ENCODE peak calls at places on chromosome 20, in eight cellular contexts. B is neural progenitor cell, Y is pancreas, E is MM.1S, N is colonic mucosa, D is upper lobe of right lung, H is RWPE2, S is transverse colon. A is an unnamed sample.
A peak's percentile ranks its signal among the peaks of the same experiment; 100 is the strongest.

GRCh38 chr20:63974402-63975200 is 4.8 kb downstream of the SAMD10 start:
- DNase-seq in D (peak; percentile 64), Y (peak; percentile 28), H (peak; percentile 87), E (no peak), N (no peak), S (no peak), B (no peak), A (no peak)

GRCh38 chr20:1508576-1508975 is 17.4 kb upstream of the SIRPB2 start:
- DNase-seq in D (no peak), N (no peak), B (no peak), E (no peak), Y (no peak), S (no peak), H (no peak), A (no peak)

GRCh38 chr20:39112196-39112743 is 150.1 kb downstream of the DHX35 start:
- DNase-seq in Y (peak; percentile 28), S (peak; percentile 19), H (no peak), N (no peak), B (peak; percentile 89), D (no peak), E (peak; percentile 35), A (no peak)

GRCh38 chr20:23190557-23190956 is 104.4 kb upstream of the CD93 start:
- DNase-seq in S (no peak), H (no peak), E (no peak), Y (no peak), B (no peak), D (no peak), N (no peak), A (no peak)

GRCh38 chr20:36010081-36010480 is 41.7 kb downstream of the CNBD2 start:
- DNase-seq in E (no peak), Y (no peak), S (no peak), B (peak; percentile 46), D (no peak), N (no peak), H (no peak), A (no peak)

GRCh38 chr20:57714409-57715267 is 4.8 kb upstream of the PMEPA1 start:
- DNase-seq in N (no peak), H (no peak), D (no peak), Y (no peak), B (no peak), S (no peak), E (no peak), A (no peak)

GRCh38 chr20:8454137-8454712 is 322.2 kb downstream of the PLCB1 start:
- DNase-seq in D (no peak), S (no peak), N (no peak), E (no peak), Y (no peak), H (no peak), B (peak; percentile 29), A (no peak)

GRCh38 chr20:56414842-56415765 is 3.0 kb downstream of the CASS4 start:
- DNase-seq in N (no peak), D (no peak), E (no peak), H (no peak), B (no peak), Y (no peak), S (no peak), A (no peak)

GRCh38 chr20:51969191-51969590 is 166.9 kb upstream of the SALL4 start:
- DNase-seq in N (no peak), D (no peak), B (no peak), Y (no peak), E (no peak), H (no peak), S (no peak), A (no peak)

GRCh38 chr20:36175475-36175995 is 21.0 kb downstream of the EPB41L1 start:
- DNase-seq in D (no peak), E (no peak), N (no peak), B (no peak), Y (no peak), S (no peak), H (no peak), A (no peak)

GRCh38 chr20:8152183-8152582 is 20.1 kb downstream of the PLCB1 start:
- DNase-seq in D (no peak), Y (no peak), B (no peak), E (no peak), S (no peak), N (no peak), H (no peak), A (no peak)

DNA sequence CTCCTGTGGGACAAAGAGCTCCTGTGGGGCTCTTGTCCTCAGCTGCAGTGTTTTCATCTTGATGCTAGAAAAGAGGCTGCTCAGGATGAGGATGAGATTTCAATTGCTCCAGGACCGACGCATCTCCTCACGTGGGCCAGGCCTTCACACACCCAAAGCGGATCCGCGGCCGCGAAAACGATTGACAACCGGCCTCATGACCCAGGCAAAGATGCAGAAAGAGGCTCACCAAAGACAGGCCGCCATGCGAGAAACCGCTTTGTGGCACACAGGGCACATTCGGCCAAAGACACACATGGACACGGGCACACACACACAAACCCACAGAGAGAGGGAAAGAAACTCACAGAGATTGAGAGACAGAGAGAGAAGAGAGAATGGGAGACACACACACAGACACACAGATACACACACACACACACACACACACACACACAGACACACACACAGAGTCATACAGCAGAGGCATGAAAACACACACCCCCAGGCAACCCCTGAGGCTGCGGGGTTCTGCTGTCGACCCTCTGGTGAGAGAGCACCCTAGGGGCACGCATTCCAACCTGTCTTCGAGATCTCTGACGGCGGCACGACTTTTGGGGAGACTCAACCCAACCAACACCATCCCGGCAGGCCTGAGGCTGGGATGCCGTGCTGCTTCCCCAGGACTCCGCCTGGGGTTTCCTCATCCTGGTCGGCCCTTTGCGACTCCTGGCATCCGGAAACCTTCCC is 168.5 kb upstream of the ZNF337 start:
- DNase-seq in H (no peak), N (no peak), E (no peak), Y (no peak), D (no peak), B (no peak), S (no peak), A (no peak)
- H3K4me3 ChIP-seq in H (peak overlapping the region; percentile 4), N (no peak overlapping the region), E (peak overlapping the region; percentile 61), Y (peak overlapping the region; percentile 34), D (peak overlapping the region; percentile 39), B (peak overlapping the region; percentile 38), S (peak overlapping the region; percentile 4), A (no peak overlapping the region)

GRCh38 chr20:13455713-13456112 is 183.0 kb downstream of the TASP1 start:
- DNase-seq in N (no peak), H (no peak), D (no peak), Y (no peak), B (no peak), S (no peak), E (no peak), A (no peak)

GRCh38 chr20:13453367-13453766 is 185.4 kb downstream of the TASP1 start:
- DNase-seq in E (no peak), N (no peak), H (no peak), S (no peak), B (no peak), Y (no peak), D (no peak), A (no peak)

GRCh38 chr20:13457487-13457886 is 181.2 kb downstream of the TASP1 start:
- DNase-seq in D (no peak), N (no peak), B (no peak), E (no peak), Y (no peak), S (no peak), H (no peak), A (no peak)

GRCh38 chr20:13462091-13462490 is 176.6 kb downstream of the TASP1 start:
- DNase-seq in E (no peak), B (no peak), N (no peak), D (no peak), H (no peak), Y (no peak), S (no peak), A (no peak)

GRCh38 chr20:13458860-13459451 is 179.8 kb downstream of the TASP1 start:
- DNase-seq in Y (no peak), B (peak; percentile 58), H (no peak), N (peak; percentile 22), S (peak; percentile 18), D (no peak), E (peak; percentile 10), A (no peak)
- TF ChIP-seq CTCF in Y (peak; percentile 55), B (peak; percentile 82), H (peak; percentile 90), N (peak; percentile 67), S (peak; percentile 67), D (peak; percentile 72), E (peak; percentile 72), A (peak; percentile 95)

GRCh38 chr20:13221313-13221672 is 219 bp downstream of the ISM1 start:
- DNase-seq in E (no peak), H (no peak), D (no peak), B (no peak), N (no peak), S (no peak), Y (no peak), A (no peak)

GRCh38 chr20:13220857-13221297 is at the start of gene ISM1:
- DNase-seq in E (peak; percentile 42), N (no peak), H (no peak), B (peak; percentile 60), D (peak; percentile 66), Y (peak; percentile 28), S (no peak), A (no peak)

GRCh38 chr20:13219327-13220193 is 1.5 kb upstream of the ISM1 start:
- DNase-seq in Y (no peak), N (peak; percentile 46), E (no peak), S (no peak), D (no peak), B (peak; percentile 45), H (no peak), A (no peak)

GRCh38 chr20:13221673-13222318 is 722 bp downstream of the ISM1 start:
- DNase-seq in N (peak; percentile 45), H (peak; percentile 61), E (peak; percentile 80), D (peak; percentile 80), B (peak; percentile 92), Y (peak; percentile 44), S (peak; percentile 46), A (no peak)

DNA sequence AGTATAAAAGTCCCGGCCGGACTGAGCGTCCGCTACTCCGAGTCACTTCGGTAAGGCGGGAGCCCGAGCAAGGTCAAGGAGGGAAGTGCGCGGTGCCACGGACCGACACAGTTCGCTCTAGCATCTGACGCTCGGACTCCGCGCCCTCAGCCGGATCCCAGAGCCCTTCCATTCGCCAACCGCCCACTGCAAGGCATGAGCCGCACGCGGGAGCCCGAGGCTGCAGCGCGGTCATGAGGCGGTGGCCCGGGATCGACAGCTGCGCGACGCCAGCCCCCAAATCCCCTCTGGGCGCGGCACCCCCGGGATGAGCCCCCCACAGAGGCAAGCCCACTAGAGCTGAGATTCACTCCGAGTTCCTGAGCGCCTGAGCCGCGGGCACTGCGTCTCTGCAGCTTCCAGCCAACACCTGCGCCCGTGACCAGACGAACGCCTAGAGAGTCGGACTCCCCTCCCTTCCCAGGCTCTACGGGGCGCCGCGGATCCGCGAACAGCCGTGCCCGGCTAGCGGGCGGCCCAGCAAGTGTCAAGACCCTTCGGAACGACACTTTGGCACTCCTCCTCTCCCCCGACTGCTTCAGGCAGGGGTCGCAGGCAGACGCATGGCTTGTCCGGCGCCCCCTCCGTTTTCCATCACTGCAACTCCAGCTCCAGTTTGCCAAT is 749 bp upstream of the ISM1 start:
- DNase-seq in E (no peak), Y (peak; percentile 50), H (peak; percentile 68), B (peak; percentile 76), S (peak; percentile 34), D (peak; percentile 75), N (no peak), A (no peak)
- H3K4me3 ChIP-seq in E (peak overlapping the region; percentile 57), Y (peak overlapping the region; percentile 58), H (peak overlapping the region; percentile 72), B (peak overlapping the region; percentile 59), S (peak overlapping the region; percentile 43), D (peak overlapping the region; percentile 55), N (peak overlapping the region; percentile 35), A (no peak overlapping the region)

DNA sequence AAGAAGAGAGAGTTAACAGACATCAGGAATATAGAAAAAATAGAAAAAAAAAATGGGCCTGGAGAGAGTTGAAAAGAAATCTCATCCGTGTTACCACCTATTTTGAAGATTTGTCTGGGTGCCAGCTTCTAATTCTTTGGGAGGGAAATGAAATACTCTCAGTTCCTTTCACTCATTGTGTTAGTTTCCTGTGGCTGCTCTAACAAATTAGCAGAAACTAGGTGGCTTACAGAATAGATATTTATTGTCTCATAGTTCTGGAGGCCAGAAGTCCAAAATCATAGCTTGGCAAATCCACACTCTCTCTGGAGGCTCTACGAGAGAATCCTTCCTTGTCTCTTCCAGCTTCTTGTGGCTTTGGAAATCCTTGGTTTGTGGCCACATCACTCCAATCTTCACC is 225.1 kb upstream of the BTBD3 start:
- DNase-seq in S (no peak), H (no peak), E (no peak), D (no peak), Y (no peak), B (no peak), N (no peak), A (no peak)
- TF ChIP-seq CTCF in S (no peak), H (no peak), E (no peak), D (no peak), Y (no peak), B (no peak), N (no peak), A (no peak)